ENCODE peak calls at places on chromosome 22, in four cellular contexts. One of them, this sample, is unnamed.
A peak's percentile ranks its signal among the peaks of the same experiment; 100 is the strongest.

GRCh38 chr22:49400866-49401598 is 426.6 kb downstream of the BRD1 start:
- DNase-seq in kidney: peak; percentile 43
- DNase-seq in endodermal cell: peak; percentile 13
- DNase-seq in astrocyte of the spinal cord: peak; percentile 14
- DNase-seq in this sample: no peak

GRCh38 chr22:17903564-17904295 is 120.6 kb downstream of the MICAL3 start:
- DNase-seq in kidney: no peak
- DNase-seq in endodermal cell: peak; percentile 56
- DNase-seq in astrocyte of the spinal cord: peak; percentile 36
- DNase-seq in this sample: peak; percentile 40

GRCh38 chr22:20552450-20552894 is 45.1 kb downstream of the MED15 start:
- DNase-seq in endodermal cell: no peak
- DNase-seq in kidney: peak; percentile 88
- DNase-seq in astrocyte of the spinal cord: no peak
- DNase-seq in this sample: peak; percentile 90

GRCh38 chr22:20268350-20269012 is 363 bp upstream of the RTN4R start:
- DNase-seq in kidney: no peak
- DNase-seq in astrocyte of the spinal cord: no peak
- DNase-seq in endodermal cell: peak; percentile 89
- DNase-seq in this sample: peak; percentile 56

GRCh38 chr22:38176170-38176741 is 5.4 kb downstream of the PLA2G6 start:
- DNase-seq in endodermal cell: no peak
- DNase-seq in kidney: peak; percentile 92
- DNase-seq in astrocyte of the spinal cord: peak; percentile 76
- DNase-seq in this sample: peak; percentile 86

GRCh38 chr22:44554411-44554810 is 56.4 kb upstream of the RTL6 start:
- DNase-seq in astrocyte of the spinal cord: no peak
- DNase-seq in kidney: no peak
- DNase-seq in endodermal cell: no peak
- DNase-seq in this sample: no peak

GRCh38 chr22:50400406-50400805 is 57.3 kb downstream of the PPP6R2 start:
- DNase-seq in kidney: no peak
- DNase-seq in astrocyte of the spinal cord: no peak
- DNase-seq in endodermal cell: no peak
- DNase-seq in this sample: no peak

GRCh38 chr22:37896181-37896592 is 9.9 kb upstream of the MICALL1 start:
- DNase-seq in kidney: no peak
- DNase-seq in endodermal cell: peak; percentile 68
- DNase-seq in astrocyte of the spinal cord: no peak
- DNase-seq in this sample: no peak

GRCh38 chr22:28920757-28921584 is 37.6 kb downstream of the ZNRF3 start:
- DNase-seq in kidney: no peak
- DNase-seq in astrocyte of the spinal cord: no peak
- DNase-seq in endodermal cell: no peak
- DNase-seq in this sample: no peak

GRCh38 chr22:40396882-40397281 is 26.5 kb downstream of the SGSM3 start:
- DNase-seq in kidney: peak; percentile 77
- DNase-seq in astrocyte of the spinal cord: peak; percentile 80
- DNase-seq in endodermal cell: peak; percentile 69
- DNase-seq in this sample: no peak

GRCh38 chr22:39859903-39860588 is 33.5 kb downstream of the ENTHD1 start:
- DNase-seq in endodermal cell: no peak
- DNase-seq in kidney: no peak
- DNase-seq in astrocyte of the spinal cord: no peak
- DNase-seq in this sample: no peak

GRCh38 chr22:37063436-37064420 is 12.2 kb downstream of the KCTD17 start:
- DNase-seq in endodermal cell: no peak
- DNase-seq in kidney: peak; percentile 67
- DNase-seq in astrocyte of the spinal cord: no peak
- DNase-seq in this sample: no peak

GRCh38 chr22:44088976-44089570 is 65.0 kb downstream of the PARVB start:
- DNase-seq in astrocyte of the spinal cord: peak; percentile 46
- DNase-seq in kidney: peak; percentile 45
- DNase-seq in endodermal cell: no peak
- DNase-seq in this sample: peak; percentile 66

GRCh38 chr22:38599466-38599865 is 29.5 kb upstream of the DMC1 start:
- DNase-seq in kidney: no peak
- DNase-seq in endodermal cell: no peak
- DNase-seq in astrocyte of the spinal cord: no peak
- DNase-seq in this sample: no peak

GRCh38 chr22:50524664-50525103 is 714 bp downstream of the SCO2 start:
- DNase-seq in endodermal cell: no peak
- DNase-seq in kidney: no peak
- DNase-seq in astrocyte of the spinal cord: peak; percentile 12
- DNase-seq in this sample: no peak

GRCh38 chr22:45381348-45381747 is 32.1 kb downstream of the SMC1B start:
- DNase-seq in kidney: no peak
- DNase-seq in astrocyte of the spinal cord: no peak
- DNase-seq in endodermal cell: no peak
- DNase-seq in this sample: no peak

GRCh38 chr22:37165066-37165465 is 15.3 kb upstream of the IL2RB start:
- DNase-seq in endodermal cell: no peak
- DNase-seq in kidney: peak; percentile 34
- DNase-seq in astrocyte of the spinal cord: no peak
- DNase-seq in this sample: no peak

GRCh38 chr22:49020314-49020713 is 807.4 kb downstream of the BRD1 start:
- DNase-seq in endodermal cell: peak; percentile 21
- DNase-seq in kidney: peak; percentile 9
- DNase-seq in astrocyte of the spinal cord: no peak
- DNase-seq in this sample: no peak

GRCh38 chr22:44438056-44438455 is 60.0 kb downstream of the RTL6 start:
- DNase-seq in kidney: peak; percentile 53
- DNase-seq in endodermal cell: peak; percentile 78
- DNase-seq in astrocyte of the spinal cord: no peak
- DNase-seq in this sample: no peak

GRCh38 chr22:28976588-28976987 is 85.0 kb downstream of the C22orf31 start:
- DNase-seq in endodermal cell: no peak
- DNase-seq in astrocyte of the spinal cord: peak; percentile 84
- DNase-seq in kidney: no peak
- DNase-seq in this sample: no peak

GRCh38 chr22:30420401-30421178 is 5.0 kb upstream of the MTFP1 start:
- DNase-seq in astrocyte of the spinal cord: peak; percentile 89
- DNase-seq in endodermal cell: no peak
- DNase-seq in kidney: no peak
- DNase-seq in this sample: no peak

GRCh38 chr22:27642104-27642800 is 159.3 kb downstream of the MN1 start:
- DNase-seq in astrocyte of the spinal cord: no peak
- DNase-seq in endodermal cell: no peak
- DNase-seq in kidney: no peak
- DNase-seq in this sample: no peak

GRCh38 chr22:17878970-17879369 is 104.7 kb upstream of the BID start:
- DNase-seq in astrocyte of the spinal cord: peak; percentile 35
- DNase-seq in endodermal cell: no peak
- DNase-seq in kidney: no peak
- DNase-seq in this sample: no peak

GRCh38 chr22:46990937-46991520 is 228.6 kb downstream of the TBC1D22A start:
- DNase-seq in kidney: no peak
- DNase-seq in astrocyte of the spinal cord: no peak
- DNase-seq in endodermal cell: no peak
- DNase-seq in this sample: no peak

GRCh38 chr22:30226192-30226832 is 20.2 kb downstream of the LIF start:
- DNase-seq in kidney: no peak
- DNase-seq in endodermal cell: no peak
- DNase-seq in astrocyte of the spinal cord: no peak
- DNase-seq in this sample: no peak

GRCh38 chr22:46303347-46303965 is 6.8 kb downstream of the GTSE1 start:
- DNase-seq in kidney: no peak
- DNase-seq in endodermal cell: no peak
- DNase-seq in astrocyte of the spinal cord: peak; percentile 35
- DNase-seq in this sample: no peak

GRCh38 chr22:44423556-44423955 is 74.5 kb downstream of the RTL6 start:
- DNase-seq in astrocyte of the spinal cord: no peak
- DNase-seq in kidney: peak; percentile 30
- DNase-seq in endodermal cell: peak; percentile 42
- DNase-seq in this sample: no peak

GRCh38 chr22:44881624-44882023 is 128.2 kb downstream of the PHF21B start:
- DNase-seq in endodermal cell: peak; percentile 20
- DNase-seq in astrocyte of the spinal cord: no peak
- DNase-seq in kidney: peak; percentile 26
- DNase-seq in this sample: no peak

GRCh38 chr22:49687786-49688515 is 139.7 kb downstream of the BRD1 start:
- DNase-seq in kidney: peak; percentile 69
- DNase-seq in endodermal cell: peak; percentile 35
- DNase-seq in astrocyte of the spinal cord: no peak
- DNase-seq in this sample: no peak

DNA sequence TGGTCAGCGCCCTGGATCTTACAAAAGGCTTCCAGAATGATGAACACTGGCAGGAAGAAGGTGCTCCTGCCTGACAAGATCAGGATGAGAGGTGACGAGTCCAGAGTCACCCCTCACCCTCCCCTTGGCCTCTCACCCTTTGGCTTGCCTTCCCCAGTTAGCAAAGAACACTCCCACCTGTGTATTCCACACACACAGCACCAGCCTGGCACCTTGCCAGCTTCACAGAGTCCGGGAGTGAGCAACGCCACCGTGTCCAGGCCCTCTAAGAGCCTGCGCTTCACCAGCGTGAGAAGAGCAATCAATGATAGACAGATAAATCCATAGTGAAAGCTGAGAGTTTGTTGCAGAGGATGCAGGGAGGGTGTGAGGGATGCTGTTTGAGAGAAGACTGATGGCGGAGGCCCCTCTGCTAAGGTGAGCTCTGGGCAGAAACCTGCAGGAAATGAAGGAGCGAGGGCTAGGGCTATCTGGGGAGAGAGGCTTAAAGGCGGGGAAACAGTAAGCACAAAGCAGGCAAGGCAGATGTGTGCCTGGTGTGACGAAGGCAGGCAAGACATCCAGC is 404.5 kb downstream of the LARGE1 start:
- DNase-seq in endodermal cell: no peak
- DNase-seq in astrocyte of the spinal cord: no peak
- DNase-seq in kidney: no peak
- DNase-seq in this sample: peak; percentile 32
- H3K4me3 ChIP-seq in endodermal cell: no peak overlapping the region
- H3K4me3 ChIP-seq in astrocyte of the spinal cord: no peak overlapping the region
- H3K4me3 ChIP-seq in kidney: no peak overlapping the region
- H3K4me3 ChIP-seq in this sample: no peak overlapping the region

DNA sequence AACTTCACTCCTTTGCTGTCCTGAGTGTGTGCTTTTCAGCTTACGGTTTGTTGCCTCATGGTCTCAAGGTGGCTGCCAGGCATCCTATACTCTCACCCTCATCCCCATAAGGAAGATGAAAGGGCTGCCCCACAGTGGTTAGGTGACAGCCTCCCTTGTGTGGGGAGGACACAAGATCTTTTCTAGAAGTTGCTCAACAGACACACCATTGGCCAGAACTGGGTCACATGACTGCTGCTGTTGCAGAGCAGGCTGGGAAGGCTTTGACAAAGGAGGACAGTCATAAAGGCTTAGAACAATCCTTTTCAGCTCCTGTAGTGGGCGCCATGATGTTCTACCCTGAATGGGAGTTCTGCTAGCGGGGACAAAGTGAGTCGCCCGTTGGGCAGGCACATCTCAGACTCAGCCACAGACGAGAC is 69.7 kb upstream of the RASD2 start:
- DNase-seq in kidney: no peak
- DNase-seq in endodermal cell: no peak
- DNase-seq in astrocyte of the spinal cord: no peak
- DNase-seq in this sample: no peak
- TF ChIP-seq CTCF in kidney: no peak
- TF ChIP-seq CTCF in endodermal cell: no peak
- TF ChIP-seq CTCF in astrocyte of the spinal cord: no peak
- TF ChIP-seq CTCF in this sample: no peak

GRCh38 chr22:22026157-22026831 is 43.7 kb upstream of the TOP3B start:
- DNase-seq in endodermal cell: no peak
- DNase-seq in kidney: no peak
- DNase-seq in astrocyte of the spinal cord: no peak
- DNase-seq in this sample: no peak
- H3K4me3 ChIP-seq in endodermal cell: no peak overlapping the region
- H3K4me3 ChIP-seq in kidney: no peak overlapping the region
- H3K4me3 ChIP-seq in astrocyte of the spinal cord: no peak overlapping the region
- H3K4me3 ChIP-seq in this sample: no peak overlapping the region

DNA sequence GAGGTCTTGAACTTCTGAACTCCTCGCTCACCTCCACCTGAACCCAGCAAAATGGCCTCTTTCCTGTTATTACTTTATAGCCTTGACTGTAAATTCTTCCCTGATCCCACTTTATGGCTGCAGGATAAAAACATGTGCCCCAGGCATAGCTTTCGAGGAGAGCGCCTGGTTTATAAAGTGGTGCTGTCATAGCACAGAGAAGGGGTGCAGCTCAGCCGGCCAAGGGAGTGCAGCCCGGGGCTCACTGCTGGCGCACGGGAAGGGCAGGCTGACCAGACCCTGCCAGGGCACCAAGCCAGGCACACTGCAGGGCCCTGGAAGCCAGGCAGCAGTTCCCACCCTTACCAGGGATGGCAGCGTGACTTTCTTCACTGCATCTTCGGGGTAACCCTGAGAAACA is 50.9 kb downstream of the ISX start:
- DNase-seq in astrocyte of the spinal cord: no peak
- DNase-seq in kidney: no peak
- DNase-seq in endodermal cell: no peak
- DNase-seq in this sample: no peak
- TF ChIP-seq CTCF in astrocyte of the spinal cord: no peak
- TF ChIP-seq CTCF in kidney: no peak
- TF ChIP-seq CTCF in endodermal cell: peak; percentile 50
- TF ChIP-seq CTCF in this sample: no peak

GRCh38 chr22:43006753-43007152 is 8.2 kb downstream of the PACSIN2 start:
- DNase-seq in astrocyte of the spinal cord: no peak
- DNase-seq in kidney: peak; percentile 0
- DNase-seq in endodermal cell: no peak
- DNase-seq in this sample: no peak
- H3K4me3 ChIP-seq in astrocyte of the spinal cord: no peak overlapping the region
- H3K4me3 ChIP-seq in kidney: no peak overlapping the region
- H3K4me3 ChIP-seq in endodermal cell: no peak overlapping the region
- H3K4me3 ChIP-seq in this sample: no peak overlapping the region

This sample was measured in left ventricle myocardium inferior.